ENCODE peak calls at places on chromosomes 7 and 10, in seven cellular contexts. B is neural progenitor cell; A is GM23338; I is CD8-positive, alpha-beta T cell; R is hepatocyte; O is thoracic aorta; N is IMR-90. T is an unnamed sample.

GRCh38 chr7:42742321-42742720 is 169.5 kb downstream of the C7orf25 start:
- DNase-seq in R (no peak), B (no peak), N (no peak), O (no peak), I (no peak), A (no peak), T (no peak)

GRCh38 chr10:124353091-124353815 is 65.5 kb downstream of the OAT start:
- DNase-seq in I (no peak), O (no peak), N (no peak), A (no peak), R (no peak), B (no peak), T (no peak)

GRCh38 chr10:27646194-27646593 is 99.4 kb downstream of the MKX start:
- DNase-seq in R (no peak), I (no peak), N (peak; percentile 68), B (no peak), A (no peak), O (no peak), T (peak; percentile 57)

GRCh38 chr10:52208394-52208793 is 105.7 kb upstream of the DKK1 start:
- DNase-seq in O (no peak), B (no peak), N (no peak), I (no peak), R (no peak), A (no peak), T (no peak)

GRCh38 chr7:149310113-149310836 is 48.3 kb downstream of the ZNF783 start:
- DNase-seq in I (no peak), R (peak; percentile 65), A (peak; percentile 83), N (peak; percentile 87), B (no peak), O (no peak), T (peak; percentile 61)

GRCh38 chr10:132272061-132272766 is 35.5 kb downstream of the STK32C start:
- DNase-seq in O (no peak), B (no peak), A (no peak), I (no peak), R (peak; percentile 36), N (peak; percentile 60), T (peak; percentile 38)

GRCh38 chr10:48493083-48493871 is 111.6 kb downstream of the ARHGAP22 start:
- DNase-seq in B (no peak), R (no peak), A (no peak), I (no peak), O (no peak), N (no peak), T (no peak)

GRCh38 chr10:73856261-73856660 is 18.1 kb downstream of the CAMK2G start:
- DNase-seq in N (no peak), A (no peak), I (no peak), O (no peak), B (no peak), R (no peak), T (no peak)

GRCh38 chr10:110358869-110359629 is 54.3 kb upstream of the SMNDC1 start:
- DNase-seq in B (no peak), I (no peak), N (no peak), R (no peak), A (peak; percentile 71), O (no peak), T (no peak)

GRCh38 chr10:59582779-59583178 is 126.9 kb downstream of the SLC16A9 start:
- DNase-seq in N (no peak), O (no peak), I (no peak), B (no peak), A (no peak), R (no peak), T (no peak)

GRCh38 chr10:106474891-106475290 is 689.6 kb downstream of the SORCS1 start:
- DNase-seq in I (no peak), R (no peak), B (no peak), O (no peak), N (peak; percentile 26), A (no peak), T (no peak)

GRCh38 chr10:132790934-132791829 is 5.2 kb upstream of the NKX6-2 start:
- DNase-seq in N (no peak), R (no peak), I (no peak), B (no peak), O (no peak), A (no peak), T (no peak)

GRCh38 chr10:87860156-87860795 is 3.1 kb downstream of the KLLN start:
- DNase-seq in I (peak; percentile 43), O (no peak), R (peak; percentile 53), N (peak; percentile 69), B (peak; percentile 9), A (peak; percentile 65), T (peak; percentile 67)

GRCh38 chr7:123624527-123625183 is 23.0 kb downstream of the ASB15 start:
- DNase-seq in N (peak; percentile 25), O (no peak), A (peak; percentile 80), I (peak; percentile 52), B (peak; percentile 64), R (peak; percentile 37), T (no peak)

GRCh38 chr7:42605381-42605780 is 306.5 kb downstream of the C7orf25 start:
- DNase-seq in N (no peak), B (peak; percentile 15), O (no peak), R (no peak), A (no peak), I (no peak), T (no peak)

GRCh38 chr10:55024718-55025117 is 223.7 kb upstream of the PCDH15 start:
- DNase-seq in R (peak; percentile 8), A (no peak), O (no peak), I (no peak), B (no peak), N (no peak), T (no peak)

GRCh38 chr7:16055263-16055976 is 365.9 kb downstream of the CRPPA start:
- DNase-seq in R (no peak), O (no peak), A (no peak), B (no peak), I (no peak), N (no peak), T (no peak)

GRCh38 chr7:12490105-12490688 is 80.3 kb upstream of the SCIN start:
- DNase-seq in I (no peak), O (no peak), A (peak; percentile 74), N (peak; percentile 36), R (peak; percentile 44), B (peak; percentile 43), T (no peak)
- TF ChIP-seq CTCF in I (peak; percentile 59), O (peak; percentile 22), A (peak; percentile 76), N (peak; percentile 59), R (peak; percentile 73), B (peak; percentile 70), T (peak; percentile 44)

DNA sequence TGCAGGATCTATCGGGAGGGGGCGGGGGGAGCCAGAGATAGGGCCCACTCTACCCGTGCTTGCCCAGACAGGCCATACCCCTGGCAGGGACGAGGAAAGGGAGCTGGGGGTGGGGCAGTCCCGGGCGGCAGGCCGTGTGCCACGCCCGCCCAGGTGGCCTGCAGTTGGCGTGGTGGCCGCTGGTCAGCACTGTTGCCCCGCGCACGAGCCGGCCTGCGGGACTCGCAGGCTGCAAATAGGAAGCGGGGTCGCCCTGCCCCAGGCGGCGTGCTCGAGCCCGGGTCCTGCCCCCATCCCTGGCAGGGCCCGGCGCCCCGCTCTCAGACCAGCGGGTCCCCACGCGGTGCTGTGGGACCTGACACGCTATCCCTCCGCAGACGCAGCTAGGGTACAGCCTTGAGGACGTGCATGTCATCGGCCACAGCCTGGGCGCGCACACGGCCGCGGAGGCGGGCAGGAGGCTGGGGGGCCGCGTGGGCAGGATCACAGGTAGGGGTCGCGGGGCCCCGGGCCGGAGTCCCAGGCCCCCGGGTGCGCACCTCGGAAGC is 6.7 kb downstream of the PNLIPRP2 start:
- DNase-seq in B (peak; percentile 88), O (no peak), N (no peak), R (peak; percentile 75), A (peak; percentile 83), I (no peak), T (no peak)
- H3K4me3 ChIP-seq in B (peak overlapping the region; percentile 55), O (no peak overlapping the region), N (no peak overlapping the region), R (peak overlapping the region; percentile 42), A (peak overlapping the region; percentile 75), I (no peak overlapping the region), T (no peak overlapping the region)

DNA sequence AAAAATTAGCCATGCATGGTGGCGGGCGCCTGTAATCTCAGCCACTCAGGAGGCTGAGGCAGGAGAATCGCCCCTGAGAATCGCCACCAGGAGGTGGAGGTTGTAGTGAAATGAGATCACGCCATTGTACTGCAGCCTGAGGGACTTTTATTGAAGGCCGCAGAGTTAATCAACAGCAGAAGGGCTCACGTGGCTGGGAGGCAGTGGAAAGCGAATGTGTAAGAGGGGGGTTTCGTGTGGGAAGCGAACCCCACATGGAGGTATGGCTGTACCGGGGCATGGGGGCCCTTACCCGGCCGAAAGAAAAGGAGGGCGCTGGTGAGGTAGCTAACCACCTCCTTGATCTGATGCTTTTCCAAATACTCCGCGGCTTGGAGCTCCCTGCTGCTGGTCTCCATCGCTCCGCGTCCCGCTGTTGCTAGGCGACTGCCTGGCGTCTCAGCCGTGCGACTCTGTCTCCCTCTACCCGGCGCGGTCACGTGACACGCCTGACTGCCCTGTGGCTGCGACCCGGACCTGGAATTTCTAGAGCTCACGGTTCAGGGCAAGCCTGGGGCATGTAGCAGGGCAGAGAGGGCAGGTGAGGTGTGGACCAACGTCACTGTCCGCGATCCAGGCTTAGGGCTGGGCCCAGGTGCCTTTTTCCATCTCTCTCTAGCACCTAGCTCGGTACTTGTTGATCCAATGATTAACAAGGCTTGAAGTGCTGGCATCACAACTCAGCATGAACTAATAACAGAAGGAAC is at the start of gene EFCAB10:
- DNase-seq in R (peak; percentile 92), B (peak; percentile 97), A (peak; percentile 99), I (peak; percentile 37), O (no peak), N (peak; percentile 38), T (no peak)
- TF ChIP-seq CTCF in R (no peak), B (peak; percentile 27), A (peak; percentile 24), I (no peak), O (no peak), N (no peak), T (peak; percentile 27)

GRCh38 chr7:101134399-101134980 is 7.6 kb downstream of the SERPINE1 start:
- DNase-seq in R (no peak), I (no peak), A (no peak), O (no peak), N (no peak), B (peak; percentile 54), T (no peak)

GRCh38 chr7:101137651-101138148 is 10.8 kb downstream of the SERPINE1 start:
- DNase-seq in O (no peak), B (no peak), R (no peak), I (no peak), N (no peak), A (no peak), T (no peak)

GRCh38 chr7:101129603-101130117 is 2.8 kb downstream of the SERPINE1 start:
- DNase-seq in R (no peak), O (no peak), B (no peak), A (no peak), N (no peak), I (no peak), T (no peak)

GRCh38 chr7:101138149-101138870 is 11.4 kb downstream of the SERPINE1 start:
- DNase-seq in I (peak; percentile 88), R (peak; percentile 93), A (peak; percentile 78), O (peak; percentile 97), N (peak; percentile 98), B (peak; percentile 74), T (peak; percentile 90)

GRCh38 chr7:101133621-101134398 is 6.9 kb downstream of the SERPINE1 start:
- DNase-seq in O (no peak), R (no peak), A (no peak), B (no peak), N (peak; percentile 70), I (no peak), T (no peak)
- H3K4me3 ChIP-seq in O (no peak overlapping the region), R (no peak overlapping the region), A (no peak overlapping the region), B (peak overlapping the region; percentile 24), N (no peak overlapping the region), I (no peak overlapping the region), T (peak overlapping the region; percentile 4)

DNA sequence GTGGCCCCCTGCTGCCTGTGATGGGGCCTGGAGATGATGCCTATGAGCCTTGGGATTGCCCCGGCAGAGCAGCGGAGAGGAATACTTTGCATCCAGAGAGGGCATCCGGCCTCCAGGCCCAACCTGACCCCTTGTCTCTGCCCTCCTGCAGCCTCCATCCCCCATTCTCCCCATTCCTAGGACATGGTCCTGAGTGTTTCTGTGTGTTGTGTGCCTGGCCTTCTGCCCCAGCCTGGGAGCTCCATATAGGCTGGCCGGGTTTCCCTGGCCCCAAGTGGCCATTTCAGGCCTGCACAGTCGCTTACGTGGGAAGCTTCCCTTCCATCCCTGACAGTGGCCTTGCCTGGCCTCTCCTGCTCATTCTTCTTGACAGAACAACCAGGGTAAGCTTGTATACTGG is 296.7 kb upstream of the ZMIZ1 start:
- DNase-seq in O (no peak), N (no peak), B (no peak), R (no peak), A (no peak), I (no peak), T (no peak)
- TF ChIP-seq CTCF in O (no peak), N (no peak), B (no peak), R (no peak), A (no peak), I (no peak), T (no peak)